ENCODE peak calls at places on chromosome 19, in nine cellular contexts. Y is breast epithelium, D is body of pancreas, L is HCT116, B is adrenal gland, J is H54, I is IMR-90, S is stomach, H is spleen. F is an unnamed sample.

GRCh38 chr19:38440592-38440991 is 7.1 kb downstream of the RYR1 start:
- DNase-seq in I (no peak), B (no peak), S (no peak), Y (no peak), D (no peak), L (no peak), H (no peak), J (no peak), F (no peak)

GRCh38 chr19:15210323-15210774 is 9.6 kb upstream of the NOTCH3 start:
- DNase-seq in S (no peak), B (peak), Y (no peak), J (peak), L (no peak), H (peak), D (no peak), I (peak), F (peak)

GRCh38 chr19:39843919-39844793 is 2.0 kb downstream of the FBL start:
- DNase-seq in I (peak), B (no peak), Y (no peak), J (no peak), L (no peak), D (no peak), H (no peak), S (no peak), F (peak)

GRCh38 chr19:50551713-50552187 is 16.5 kb downstream of the LRRC4B start:
- DNase-seq in S (no peak), H (no peak), Y (no peak), D (no peak), J (no peak), L (no peak), B (no peak), I (no peak), F (no peak)

GRCh38 chr19:39057615-39058014 is 25.3 kb upstream of the FBXO27 start:
- DNase-seq in S (no peak), J (no peak), I (no peak), B (no peak), H (no peak), L (no peak), D (no peak), Y (no peak), F (no peak)

GRCh38 chr19:5466814-5467291 is 11.6 kb downstream of the ZNRF4 start:
- DNase-seq in J (no peak), H (no peak), L (no peak), D (peak), Y (no peak), B (no peak), I (no peak), S (no peak), F (no peak)

GRCh38 chr19:58357798-58358145 is 4.5 kb upstream of the A1BG start:
- DNase-seq in D (no peak), I (no peak), Y (no peak), L (no peak), S (no peak), J (no peak), H (no peak), B (no peak), F (no peak)

GRCh38 chr19:4759388-4760284 is 31.9 kb upstream of the FEM1A start:
- DNase-seq in D (peak), Y (peak), H (peak), I (peak), S (peak), J (peak), L (peak), B (peak), F (peak)

GRCh38 chr19:32464279-32464678 is 58.7 kb downstream of the DPY19L3 start:
- DNase-seq in B (no peak), S (no peak), L (peak), J (no peak), H (no peak), D (no peak), Y (no peak), I (peak), F (peak)

GRCh38 chr19:58117841-58118575 is 20.0 kb upstream of the ZSCAN18 start:
- DNase-seq in Y (no peak), L (no peak), H (no peak), J (no peak), B (no peak), I (no peak), S (no peak), D (no peak), F (no peak)

GRCh38 chr19:632228-633067 is 889 bp downstream of the POLRMT start:
- DNase-seq in S (no peak), H (no peak), D (no peak), Y (no peak), L (no peak), I (peak), J (no peak), B (peak), F (peak)

GRCh38 chr19:41959056-41960053 is at the start of gene RABAC1:
- DNase-seq in D (peak), H (peak), I (peak), Y (peak), B (peak), S (peak), L (peak), J (peak), F (peak)
- TF ChIP-seq POLR2A in D (no peak), H (no peak), I (peak), Y (peak), B (no peak), S (no peak), L (peak), J (peak), F (no peak)

DNA sequence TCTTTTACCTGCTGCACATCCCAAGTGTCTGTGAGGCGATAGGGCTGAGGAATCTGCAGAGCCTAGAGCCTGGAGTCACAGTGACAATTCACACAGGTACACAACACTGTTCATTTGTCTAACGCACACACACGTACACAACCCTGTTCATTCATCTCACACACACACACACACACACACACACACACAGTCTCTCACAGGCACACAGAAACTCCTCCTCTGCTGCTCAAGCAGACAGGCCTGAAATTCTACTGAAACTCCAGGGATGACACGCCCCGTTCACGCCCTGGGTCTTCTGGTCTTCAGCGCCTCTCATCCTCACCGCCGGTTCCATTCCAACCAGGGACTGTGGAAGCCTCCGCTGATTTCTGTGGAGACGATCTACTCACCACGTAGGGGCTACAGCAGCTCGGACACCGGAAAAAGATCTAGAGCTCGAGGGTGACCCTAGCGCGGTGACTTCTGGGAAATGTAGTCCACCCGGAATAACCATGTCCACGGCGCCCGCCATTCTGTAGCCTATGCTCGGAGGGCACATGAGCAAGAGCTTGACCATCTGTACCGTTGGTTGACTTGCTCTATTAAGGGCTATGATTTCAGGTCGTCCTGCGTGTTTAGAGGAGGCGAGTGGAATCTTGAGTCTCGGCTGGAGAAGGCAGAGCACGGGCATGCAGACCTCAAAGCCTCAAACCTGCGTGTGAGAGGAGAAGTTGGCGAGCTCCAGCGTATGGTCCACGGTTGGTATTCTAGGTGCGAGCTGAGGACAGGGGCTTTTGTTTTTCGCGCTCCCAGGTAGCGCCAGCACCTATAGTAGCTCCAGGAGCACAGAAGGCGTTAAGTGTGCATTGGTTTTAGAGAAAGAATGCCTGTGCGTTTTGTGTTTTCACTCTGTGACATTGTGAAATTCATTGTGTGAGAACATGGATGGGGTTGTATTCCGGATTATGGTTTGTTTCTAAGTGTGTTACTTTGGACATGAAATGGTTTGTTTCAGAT is 33.4 kb downstream of the ZNF45 start:
- DNase-seq in L (no peak), Y (peak), S (peak), H (peak), D (peak), J (peak), I (peak), B (peak), F (peak)
- TF ChIP-seq POLR2A in L (no peak), Y (no peak), S (no peak), H (no peak), D (no peak), J (peak), I (no peak), B (no peak), F (no peak)

DNA sequence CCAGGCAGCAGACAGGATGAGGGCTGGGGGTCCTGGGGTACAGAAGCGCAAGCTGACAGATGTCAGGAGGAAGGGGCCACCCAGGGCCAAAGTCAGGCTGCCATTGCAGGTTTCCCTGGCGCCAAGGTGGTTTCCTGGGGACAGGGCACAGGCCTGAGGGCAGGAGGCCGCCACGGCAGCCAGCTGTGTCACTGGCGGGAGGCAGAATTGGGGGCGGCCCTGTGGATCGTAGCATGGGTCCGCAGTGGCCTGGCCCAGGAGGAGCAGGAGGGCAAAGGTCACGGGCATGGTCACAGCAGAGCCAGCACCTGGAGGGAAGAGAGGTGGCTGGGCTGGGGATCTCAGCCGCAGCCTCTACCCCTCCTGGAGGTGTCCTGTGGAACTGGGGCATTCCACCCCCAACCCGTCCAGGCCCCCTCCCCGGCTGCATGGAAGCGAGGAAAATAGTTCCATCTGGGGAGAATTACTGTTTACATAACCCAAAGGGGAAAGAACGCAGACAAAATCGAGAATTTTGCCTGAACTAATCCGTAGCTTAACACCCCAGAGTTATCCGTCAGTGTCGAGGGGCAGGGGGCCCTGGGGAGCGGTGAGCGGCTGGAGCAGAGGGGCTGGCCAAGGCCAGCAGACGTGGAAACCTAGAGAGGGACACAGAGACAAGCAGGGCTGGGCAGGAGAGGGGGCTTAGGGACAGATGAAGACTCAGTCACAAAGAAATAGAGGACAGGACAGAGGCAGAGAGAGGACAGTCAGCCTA is 1.9 kb downstream of the NTN5 start:
- DNase-seq in L (no peak), I (no peak), S (no peak), J (no peak), B (no peak), Y (no peak), H (no peak), D (no peak), F (no peak)
- TF ChIP-seq POLR2A in L (no peak), I (no peak), S (no peak), J (no peak), B (no peak), Y (no peak), H (no peak), D (no peak), F (no peak)

GRCh38 chr19:46773018-46773399 is 15.4 kb downstream of the SLC1A5 start:
- DNase-seq in B (no peak), I (no peak), J (no peak), H (no peak), L (no peak), S (no peak), Y (no peak), D (no peak), F (no peak)

GRCh38 chr19:46782355-46783019 is 5.9 kb downstream of the SLC1A5 start:
- DNase-seq in Y (no peak), I (no peak), D (no peak), L (no peak), H (no peak), S (no peak), J (no peak), B (no peak), F (no peak)

GRCh38 chr19:46772170-46773017 is 16.0 kb downstream of the SLC1A5 start:
- DNase-seq in B (no peak), J (no peak), D (no peak), H (no peak), L (no peak), S (no peak), I (no peak), Y (no peak), F (no peak)

GRCh38 chr19:46775642-46776258 is 12.6 kb downstream of the SLC1A5 start:
- DNase-seq in Y (no peak), D (no peak), H (no peak), B (no peak), S (no peak), J (no peak), I (no peak), L (no peak), F (no peak)

GRCh38 chr19:46776927-46777911 is 11.2 kb downstream of the SLC1A5 start:
- DNase-seq in D (no peak), J (no peak), B (no peak), S (no peak), I (no peak), H (no peak), Y (no peak), L (no peak), F (peak)
- TF ChIP-seq POLR2A in D (no peak), J (no peak), B (no peak), S (no peak), I (no peak), H (no peak), Y (no peak), L (no peak), F (no peak)

GRCh38 chr19:8806661-8807060 is 25.4 kb downstream of the ZNF558 start:
- DNase-seq in B (no peak), I (no peak), H (no peak), Y (no peak), D (no peak), J (no peak), S (no peak), L (no peak), F (peak)
- TF ChIP-seq POLR2A in B (no peak), I (no peak), H (no peak), Y (no peak), D (no peak), J (no peak), S (no peak), L (no peak), F (no peak)

GRCh38 chr19:7919681-7920519 is at the start of gene SNAPC2:
- DNase-seq in Y (peak), L (peak), I (peak), D (peak), S (peak), J (peak), H (peak), B (peak), F (peak)
- TF ChIP-seq POLR2A in Y (no peak), L (no peak), I (no peak), D (peak), S (no peak), J (peak), H (no peak), B (peak), F (no peak)

GRCh38 chr19:41904118-41904870 is 21.3 kb downstream of the ARHGEF1 start:
- DNase-seq in B (no peak), S (peak), D (peak), H (peak), Y (no peak), I (no peak), L (no peak), J (no peak), F (no peak)
- TF ChIP-seq POLR2A in B (no peak), S (no peak), D (no peak), H (no peak), Y (no peak), I (no peak), L (no peak), J (no peak), F (no peak)

GRCh38 chr19:10625003-10625761 is at the start of gene SLC44A2:
- DNase-seq in D (peak), Y (peak), H (peak), I (peak), S (peak), J (peak), L (peak), B (peak), F (peak)
- TF ChIP-seq POLR2A in D (peak), Y (peak), H (no peak), I (no peak), S (peak), J (peak), L (no peak), B (no peak), F (no peak)

DNA sequence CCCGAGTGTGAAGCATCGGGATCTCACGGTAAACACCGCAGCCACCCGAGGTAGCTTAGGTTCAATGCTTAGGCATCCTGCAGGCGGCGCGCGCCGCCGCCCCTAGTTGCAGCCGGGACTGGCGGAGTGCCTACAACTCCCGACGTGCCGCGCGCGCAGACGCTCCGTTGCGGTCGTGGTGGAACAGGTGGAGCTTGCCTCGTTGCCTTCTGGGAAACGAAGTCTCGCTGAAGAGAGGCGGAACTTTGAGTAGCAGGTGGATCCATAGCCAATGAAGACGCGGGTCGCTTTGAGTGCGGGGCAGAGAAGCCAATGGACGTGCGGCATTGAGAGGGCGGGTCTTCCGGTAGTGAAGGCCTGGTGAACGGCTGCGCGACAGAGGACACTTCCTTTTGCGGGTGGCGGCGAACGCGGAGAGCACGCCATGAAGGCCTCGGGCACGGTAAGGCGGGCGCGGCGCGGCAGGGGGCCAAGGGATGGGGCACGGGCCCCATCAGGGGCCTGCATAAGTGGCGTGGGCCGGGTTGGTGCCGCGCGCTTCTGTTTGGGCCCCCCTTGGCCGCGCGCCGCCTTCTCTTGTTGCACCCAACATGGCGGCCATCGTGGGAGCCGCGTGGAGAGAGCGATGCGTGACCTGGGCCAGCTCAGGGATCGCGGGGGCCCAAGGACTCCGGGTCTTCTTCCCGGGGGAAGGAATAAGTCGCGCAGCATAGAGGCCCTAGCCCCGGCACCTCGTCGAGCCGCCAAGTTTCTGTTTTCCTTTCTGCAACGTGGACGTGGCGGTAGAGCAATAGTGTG is at the start of gene RPL18A:
- DNase-seq in B (peak), Y (peak), I (peak), L (peak), H (peak), S (peak), D (peak), J (peak), F (peak)
- TF ChIP-seq POLR2A in B (peak), Y (peak), I (peak), L (peak), H (peak), S (peak), D (peak), J (peak), F (peak)

DNA sequence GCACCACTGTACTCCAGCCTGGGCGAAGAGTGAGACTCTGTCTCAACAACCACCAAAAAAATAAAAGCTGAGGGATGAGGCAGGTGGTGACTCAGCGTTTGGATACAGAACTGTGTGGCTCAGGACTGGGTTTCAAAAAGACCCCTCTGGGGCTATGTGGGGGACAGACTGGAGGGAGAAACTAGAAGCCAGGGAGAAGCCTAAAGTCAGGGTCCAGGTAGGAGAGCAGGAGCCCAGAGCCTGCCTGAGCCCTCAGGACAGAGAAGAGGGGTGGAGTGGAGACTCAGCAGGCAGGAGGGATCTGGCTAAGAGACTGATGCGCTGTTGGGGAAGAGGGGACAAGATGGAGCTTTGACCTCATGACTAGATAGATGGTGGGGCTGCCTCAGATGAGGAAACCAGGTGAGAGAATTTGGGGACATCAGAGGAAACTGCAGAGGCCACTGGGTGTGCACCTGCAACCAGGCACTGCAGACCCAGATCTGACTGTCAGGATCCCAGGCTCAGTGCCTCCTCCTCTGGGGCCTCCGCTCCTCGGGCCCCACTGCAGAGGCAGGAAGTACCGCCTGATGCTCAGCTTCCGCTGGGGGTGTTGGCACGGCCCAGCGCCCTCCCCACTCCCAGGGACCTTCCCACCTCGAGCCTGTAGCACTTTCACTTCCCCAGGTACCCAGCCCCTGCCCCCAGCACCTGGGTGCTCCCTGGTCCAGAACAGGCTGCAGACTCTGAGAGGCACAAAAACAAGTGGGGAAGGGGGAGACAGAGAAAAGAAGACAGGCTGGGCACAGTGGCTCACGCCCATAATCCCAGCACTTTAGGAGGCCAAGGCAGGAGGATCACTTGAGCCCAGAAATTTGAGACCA is 1.5 kb upstream of the CD37 start:
- DNase-seq in D (no peak), H (peak), I (peak), B (no peak), Y (peak), L (no peak), J (no peak), S (peak), F (no peak)
- TF ChIP-seq POLR2A in D (no peak), H (no peak), I (no peak), B (no peak), Y (no peak), L (no peak), J (no peak), S (no peak), F (no peak)

F was measured in erythroblast.